ENCODE peak calls at places on chromosomes 16 and 17, in six cellular contexts. M is progenitor cell of endocrine pancreas; D is bronchial epithelial cell; V is CD4-positive, alpha-beta T cell; E is cardiac fibroblast; P is uterus. A is an unnamed sample.

GRCh38 chr16:3645108-3645503 is 9.4 kb upstream of the DNASE1 start:
- DNase-seq in M (no peak), V (no peak), P (no peak), E (no peak), D (no peak), A (no peak)

GRCh38 chr16:30964540-30965226 is 7.1 kb downstream of the SETD1A start:
- DNase-seq in V (no peak), P (no peak), M (no peak), E (no peak), D (no peak), A (no peak)

GRCh38 chr17:32264823-32265191 is 825 bp upstream of the RHBDL3 start:
- DNase-seq in P (no peak), M (no peak), D (no peak), V (no peak), E (no peak), A (no peak)

GRCh38 chr17:66248285-66248684 is 19.1 kb upstream of the APOH start:
- DNase-seq in P (no peak), M (no peak), E (no peak), D (no peak), V (no peak), A (no peak)

GRCh38 chr17:81064746-81065475 is 30.0 kb downstream of the BAIAP2 start:
- DNase-seq in M (no peak), E (peak), V (no peak), D (peak), P (no peak), A (no peak)

GRCh38 chr17:39461911-39462641 is 790 bp downstream of the CDK12 start:
- DNase-seq in P (no peak), M (no peak), D (peak), V (peak), E (peak), A (peak)

GRCh38 chr16:22970191-22970845 is 156.4 kb downstream of the HS3ST2 start:
- DNase-seq in P (no peak), V (no peak), M (no peak), D (no peak), E (no peak), A (no peak)

GRCh38 chr16:22092143-22092933 is at the start of gene VWA3A:
- DNase-seq in D (peak), E (peak), M (no peak), P (no peak), V (no peak), A (no peak)

GRCh38 chr16:82643136-82643535 is 16.4 kb downstream of the CDH13 start:
- DNase-seq in M (no peak), D (no peak), V (no peak), P (no peak), E (no peak), A (no peak)

GRCh38 chr16:82639666-82640336 is 13.0 kb downstream of the CDH13 start:
- DNase-seq in E (peak), M (peak), D (peak), P (peak), V (peak), A (peak)

GRCh38 chr16:82639263-82639662 is 12.5 kb downstream of the CDH13 start:
- DNase-seq in E (no peak), V (no peak), D (peak), P (no peak), M (no peak), A (no peak)

GRCh38 chr16:82643936-82644630 is 17.3 kb downstream of the CDH13 start:
- DNase-seq in P (no peak), V (no peak), E (no peak), M (no peak), D (no peak), A (no peak)

GRCh38 chr16:82641336-82641984 is 14.7 kb downstream of the CDH13 start:
- DNase-seq in E (peak), D (peak), M (no peak), P (no peak), V (no peak), A (no peak)
- TF ChIP-seq CTCF in E (peak), D (peak), M (no peak), P (no peak), V (peak), A (peak)

GRCh38 chr17:63431939-63432804 is 13.9 kb downstream of the CYB561 start:
- DNase-seq in M (no peak), E (peak), P (no peak), D (no peak), V (no peak), A (no peak)
- TF ChIP-seq CTCF in M (peak), E (no peak), P (no peak), D (no peak), V (no peak), A (no peak)

DNA sequence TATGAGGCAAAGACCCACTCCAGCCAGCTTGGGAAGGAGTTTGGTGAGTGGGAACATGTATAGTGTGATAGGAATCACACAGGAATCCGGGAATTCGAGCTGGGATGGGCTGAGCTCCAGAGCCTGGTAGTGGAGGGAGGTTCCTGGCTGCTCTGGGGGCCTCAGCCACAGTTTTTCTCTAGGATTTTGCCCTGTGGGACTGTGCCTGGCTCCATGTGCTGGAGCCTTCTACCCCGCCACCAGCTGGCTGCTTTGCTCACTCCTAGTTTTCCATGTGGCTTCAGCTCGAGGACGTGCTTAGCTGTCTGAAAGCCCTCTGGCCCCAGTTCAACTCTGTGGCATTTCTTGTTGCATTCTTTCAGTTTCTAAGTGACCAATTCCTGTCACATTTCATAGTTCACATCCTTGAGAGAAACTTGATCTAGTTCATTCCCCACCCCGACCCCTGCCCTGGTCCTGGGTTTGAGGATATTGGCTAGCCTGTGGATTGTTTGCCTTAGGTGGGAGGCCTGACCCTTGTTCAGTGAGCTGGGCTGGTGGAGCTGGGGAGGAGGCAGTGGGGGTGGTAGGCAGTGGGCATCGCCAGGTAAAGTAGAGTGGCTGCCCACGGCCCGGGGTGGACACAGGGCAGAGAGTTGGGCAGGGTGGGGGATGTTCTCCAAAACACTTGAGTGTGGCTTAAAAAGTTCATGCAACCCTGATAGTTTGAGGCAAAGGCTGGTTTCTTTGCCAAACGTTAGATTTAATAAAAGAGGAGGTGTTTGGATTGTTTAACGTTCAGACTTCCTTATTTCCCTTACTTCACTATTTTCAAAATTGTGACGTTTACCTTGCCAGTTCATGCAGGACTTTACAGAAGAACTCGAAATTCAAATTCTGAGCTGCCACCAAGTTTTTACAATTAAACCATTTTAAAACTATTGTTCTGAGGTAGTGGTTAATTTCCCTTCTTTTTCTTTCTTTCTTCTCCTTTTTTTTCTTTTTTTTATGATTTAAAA is 5.2 kb downstream of the SEC14L1 start:
- DNase-seq in P (no peak), E (peak), D (no peak), V (no peak), M (no peak), A (peak)
- TF ChIP-seq CTCF in P (no peak), E (peak), D (peak), V (no peak), M (no peak), A (no peak)

DNA sequence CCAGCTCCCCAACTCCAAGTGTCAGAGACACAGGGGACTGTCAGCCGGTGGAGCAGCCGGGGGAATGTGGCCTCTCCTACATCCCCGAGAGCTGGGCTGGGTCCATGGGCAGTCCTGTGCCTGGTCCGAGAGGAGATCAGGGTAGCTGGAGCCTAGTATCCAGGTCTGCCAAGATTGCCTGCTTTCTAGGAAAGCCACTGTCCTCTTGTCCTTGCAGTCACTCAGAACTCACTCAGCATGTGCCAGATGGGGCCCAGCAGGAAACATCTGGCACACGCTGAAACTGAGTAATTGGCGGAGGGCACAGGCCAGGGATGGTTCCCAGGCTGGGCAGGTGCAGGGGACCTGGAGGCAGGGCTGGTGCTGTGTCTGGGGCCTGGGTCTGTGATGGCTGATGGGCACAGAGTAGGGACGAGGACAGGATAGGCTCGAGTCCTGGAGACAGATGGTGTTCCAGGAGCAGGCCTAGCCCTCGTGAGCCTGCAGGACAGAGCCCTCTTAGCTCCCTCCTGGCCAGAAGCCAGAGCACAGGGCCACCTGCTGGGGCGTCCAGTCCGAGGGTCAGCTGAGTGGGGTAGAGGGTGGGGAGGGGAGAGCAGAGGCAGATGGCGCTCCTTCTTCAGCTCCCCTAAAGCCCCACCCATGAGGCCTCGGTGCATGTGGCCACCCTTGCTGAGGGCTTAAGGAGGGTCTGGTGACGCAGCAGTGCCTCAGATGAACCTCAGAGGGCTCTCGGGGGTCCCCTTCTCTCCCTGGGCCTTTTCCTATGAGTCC is 31.1 kb downstream of the ADCY7 start:
- DNase-seq in D (no peak), P (no peak), V (no peak), M (no peak), E (no peak), A (no peak)
- TF ChIP-seq CTCF in D (no peak), P (no peak), V (no peak), M (no peak), E (no peak), A (no peak)

GRCh38 chr17:73323622-73324455 is 12.0 kb upstream of the CDC42EP4 start:
- DNase-seq in M (no peak), P (peak), D (peak), E (no peak), V (no peak), A (no peak)

GRCh38 chr17:73320601-73321264 is 8.9 kb upstream of the CDC42EP4 start:
- DNase-seq in D (no peak), V (no peak), M (no peak), P (no peak), E (no peak), A (no peak)

GRCh38 chr17:73324711-73325526 is 13.1 kb upstream of the CDC42EP4 start:
- DNase-seq in M (no peak), P (no peak), E (no peak), D (no peak), V (no peak), A (no peak)

GRCh38 chr17:73331060-73331459 is 19.3 kb upstream of the CDC42EP4 start:
- DNase-seq in M (no peak), E (no peak), P (no peak), D (no peak), V (no peak), A (no peak)

DNA sequence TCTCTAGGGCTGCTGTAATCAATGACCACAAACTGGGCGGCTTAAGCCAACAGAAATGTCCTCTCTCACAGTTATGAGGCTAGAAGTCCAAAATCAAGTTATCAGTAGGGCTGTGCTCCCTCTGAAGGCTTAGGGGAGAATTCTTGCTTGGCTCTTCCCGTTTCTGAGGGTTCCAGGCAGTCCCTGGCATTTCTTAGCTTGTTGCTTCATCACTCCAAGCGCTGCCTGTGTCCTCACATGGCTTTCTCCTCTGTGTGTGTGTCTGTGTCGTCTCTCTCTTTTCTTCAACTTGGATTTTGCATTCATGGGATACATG is 13.7 kb upstream of the CDC42EP4 start:
- DNase-seq in V (no peak), M (no peak), P (peak), D (no peak), E (peak), A (no peak)
- TF ChIP-seq CTCF in V (no peak), M (no peak), P (peak), D (no peak), E (peak), A (no peak)

GRCh38 chr17:12545877-12546513 is 119.7 kb upstream of the MYOCD start:
- DNase-seq in M (no peak), V (no peak), E (peak), D (peak), P (no peak), A (peak)
- TF ChIP-seq CTCF in M (peak), V (no peak), E (peak), D (peak), P (peak), A (peak)

GRCh38 chr16:67279296-67280089 is at the start of gene PLEKHG4:
- DNase-seq in M (peak), E (peak), D (peak), V (peak), P (peak), A (peak)

GRCh38 chr16:67277999-67278772 is 1.1 kb upstream of the PLEKHG4 start:
- DNase-seq in V (no peak), D (peak), E (peak), P (no peak), M (no peak), A (no peak)

GRCh38 chr16:67280090-67281015 is 1.0 kb downstream of the PLEKHG4 start:
- DNase-seq in E (no peak), V (no peak), M (no peak), P (no peak), D (no peak), A (no peak)

GRCh38 chr16:67277294-67277998 is 1.9 kb upstream of the PLEKHG4 start:
- DNase-seq in M (no peak), P (peak), V (no peak), D (peak), E (peak), A (no peak)

GRCh38 chr16:67278773-67279295 is 498 bp upstream of the PLEKHG4 start:
- DNase-seq in P (peak), V (peak), D (no peak), E (no peak), M (no peak), A (peak)
- TF ChIP-seq CTCF in P (no peak), V (no peak), D (peak), E (peak), M (peak), A (peak)

A was measured in GM10248.